ENCODE peak calls at places on chromosomes 3 and 15, in seven cellular contexts. T, N, M, D, E, O and V are unnamed samples.
A peak's percentile ranks its signal among the peaks of the same experiment; 100 is the strongest.

GRCh38 chr3:101151286-101151901 is 158.2 kb upstream of the ABI3BP start:
- DNase-seq in T (no peak), N (no peak), M (no peak), D (no peak), E (no peak), O (no peak), V (no peak)

GRCh38 chr3:167497903-167498302 is 24.1 kb upstream of the SERPINI2 start:
- DNase-seq in T (no peak), N (no peak), M (no peak), D (no peak), E (no peak), O (no peak), V (no peak)

GRCh38 chr15:23532019-23532418 is 33.5 kb upstream of the MKRN3 start:
- DNase-seq in T (no peak), N (no peak), M (peak; percentile 20), D (peak; percentile 83), E (peak; percentile 46), O (no peak), V (no peak)

GRCh38 chr3:18758047-18758704 is 333.0 kb upstream of the SATB1 start:
- DNase-seq in T (no peak), N (no peak), M (peak; percentile 20), D (peak; percentile 50), E (peak; percentile 37), O (no peak), V (no peak)

GRCh38 chr15:67504796-67505195 is 16.1 kb upstream of the C15orf61 start:
- DNase-seq in T (peak; percentile 20), N (no peak), M (no peak), D (no peak), E (no peak), O (no peak), V (no peak)

GRCh38 chr3:106566277-106566676 is 697.5 kb upstream of the CBLB start:
- DNase-seq in T (no peak), N (no peak), M (no peak), D (no peak), E (no peak), O (no peak), V (no peak)

GRCh38 chr3:153614563-153614962 is 452.5 kb downstream of the RAP2B start:
- DNase-seq in T (no peak), N (no peak), M (no peak), D (peak; percentile 37), E (no peak), O (no peak), V (no peak)

GRCh38 chr15:48530528-48530927 is 115.0 kb downstream of the FBN1 start:
- DNase-seq in T (no peak), N (no peak), M (no peak), D (no peak), E (no peak), O (no peak), V (no peak)

GRCh38 chr3:78867409-78868372 is 900.1 kb downstream of the ROBO1 start:
- DNase-seq in T (no peak), N (no peak), M (no peak), D (no peak), E (no peak), O (no peak), V (no peak)
- H3K4me1 ChIP-seq in T (no peaks in the 10 kb centered on the region), N (peaks cover 14% of the 10 kb centered on the region), M (peaks cover 6% of the 10 kb centered on the region), D (peaks cover 44% of the 10 kb centered on the region), E (no peaks in the 10 kb centered on the region), O (peaks cover 1% of the 10 kb centered on the region), V (no peaks in the 10 kb centered on the region)

DNA sequence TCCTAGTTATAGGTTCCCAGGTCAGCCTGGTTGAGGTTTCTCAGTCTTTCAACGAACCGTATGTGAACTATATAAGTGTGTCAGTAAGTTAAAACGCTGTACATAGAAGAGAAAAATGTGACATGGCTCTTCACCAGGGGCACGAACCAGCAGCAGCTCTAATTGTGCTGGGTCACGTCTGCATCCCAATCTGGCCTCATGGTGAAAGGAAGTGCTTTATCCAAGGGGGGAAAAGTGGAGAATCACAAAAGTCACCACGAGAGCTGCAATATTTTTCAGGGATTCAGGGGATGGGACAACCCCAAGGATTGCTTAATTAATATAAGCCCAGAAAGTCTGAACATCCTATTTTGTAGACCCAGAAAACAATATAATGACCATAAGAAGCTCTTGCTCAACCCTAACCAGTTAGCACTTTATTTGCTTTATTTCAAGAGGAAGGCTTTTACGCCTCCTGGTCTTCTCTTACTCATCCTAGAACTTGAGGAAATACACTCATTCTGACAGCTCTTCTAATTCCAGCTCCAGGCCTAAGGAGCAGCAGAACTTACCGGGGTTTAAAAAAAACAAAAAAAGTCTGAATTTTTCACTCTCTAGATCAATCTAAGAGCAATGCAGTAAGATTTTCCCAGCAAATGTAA is 16.5 kb downstream of the ANXA2 start:
- DNase-seq in T (no peak), N (no peak), M (no peak), D (peak; percentile 46), E (no peak), O (no peak), V (no peak)
- H3K27ac ChIP-seq in T (no peak overlapping the region), N (peak overlapping the region; percentile 75), M (peak overlapping the region; percentile 100), D (peak overlapping the region; percentile 90), E (no peak overlapping the region), O (no peak overlapping the region), V (no peak overlapping the region)

GRCh38 chr3:125102470-125102869 is 46.7 kb upstream of the HEG1 start:
- DNase-seq in T (no peak), N (no peak), M (no peak), D (no peak), E (no peak), O (no peak), V (no peak)
- H3K4me1 ChIP-seq in T (no peaks in the 10 kb centered on the region), N (no peaks in the 10 kb centered on the region), M (peaks cover 10% of the 10 kb centered on the region), D (peaks cover 3% of the 10 kb centered on the region), E (no peaks in the 10 kb centered on the region), O (no peaks in the 10 kb centered on the region), V (no peaks in the 10 kb centered on the region)

DNA sequence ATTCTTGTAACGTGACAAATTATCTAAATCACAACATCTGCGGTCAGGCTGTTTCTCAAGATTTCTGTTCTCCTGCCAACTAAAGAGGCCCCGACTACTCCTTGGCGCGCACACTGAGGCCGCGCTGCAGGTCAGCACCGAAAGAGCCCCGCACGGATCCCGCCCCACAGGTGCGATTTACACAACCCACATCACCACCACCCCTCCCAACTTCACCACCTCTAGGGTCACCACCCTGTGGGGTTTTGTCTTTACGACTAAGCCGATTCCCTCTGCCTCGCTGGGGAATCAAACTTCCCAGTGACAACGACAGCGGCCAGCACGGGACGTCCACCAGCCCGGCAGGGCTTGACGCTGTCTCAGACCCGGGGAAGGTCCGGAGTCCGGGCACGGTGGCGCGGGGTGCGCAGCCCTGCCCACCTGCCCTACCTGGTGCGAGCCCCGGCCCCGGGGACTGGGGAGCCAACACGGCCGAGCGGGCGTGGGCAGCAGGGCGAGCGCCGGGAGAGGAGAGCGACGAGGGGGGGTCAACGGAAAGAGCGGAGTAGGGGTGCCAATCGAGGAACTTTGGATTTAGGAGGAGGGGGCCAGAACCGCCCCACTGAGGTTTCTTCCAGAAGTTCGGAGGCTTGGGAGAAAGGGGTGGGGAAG is 764 bp downstream of the UACA start:
- DNase-seq in T (peak; percentile 40), N (peak; percentile 23), M (no peak), D (peak; percentile 61), E (peak; percentile 49), O (peak; percentile 75), V (peak; percentile 54)
- H3K27ac ChIP-seq in T (peak overlapping the region; percentile 93), N (peak overlapping the region; percentile 98), M (peak overlapping the region; percentile 91), D (peak overlapping the region; percentile 92), E (peak overlapping the region; percentile 81), O (peak overlapping the region; percentile 92), V (peak overlapping the region; percentile 90)

DNA sequence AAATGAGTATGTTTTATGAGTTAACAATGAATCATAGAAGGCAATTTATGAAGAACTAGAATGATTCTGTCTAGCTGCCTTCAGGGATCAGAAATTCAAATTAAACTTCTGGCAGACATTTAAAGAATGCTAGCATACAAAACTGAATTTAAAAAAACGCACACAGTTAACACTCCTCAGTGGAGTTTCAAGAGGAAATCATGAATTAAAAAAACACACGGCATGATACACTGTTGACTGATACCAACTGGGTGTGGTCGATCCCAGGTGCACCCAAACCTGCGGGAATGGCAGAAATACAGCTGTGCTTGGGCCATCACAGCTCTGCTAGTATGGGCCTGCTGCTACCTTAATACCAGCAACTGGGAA is 526.0 kb downstream of the FOXP1 start:
- DNase-seq in T (no peak), N (no peak), M (no peak), D (no peak), E (no peak), O (no peak), V (no peak)
- H3K4me1 ChIP-seq in T (peaks cover 26% of the 10 kb centered on the region), N (peaks cover 100% of the 10 kb centered on the region), M (no peaks in the 10 kb centered on the region), D (peaks cover 63% of the 10 kb centered on the region), E (peaks cover 40% of the 10 kb centered on the region), O (peaks cover 5% of the 10 kb centered on the region), V (peaks cover 21% of the 10 kb centered on the region)

GRCh38 chr15:78880242-78880533 is 7.5 kb downstream of the MORF4L1 start:
- DNase-seq in T (no peak), N (no peak), M (no peak), D (no peak), E (no peak), O (no peak), V (no peak)
- H3K27ac ChIP-seq in T (no peak overlapping the region), N (no peak overlapping the region), M (no peak overlapping the region), D (no peak overlapping the region), E (no peak overlapping the region), O (no peak overlapping the region), V (no peak overlapping the region)

GRCh38 chr3:189898559-189899153 is 222.0 kb downstream of the P3H2 start:
- DNase-seq in T (no peak), N (no peak), M (no peak), D (no peak), E (no peak), O (no peak), V (no peak)

GRCh38 chr3:189901481-189901880 is 219.2 kb downstream of the P3H2 start:
- DNase-seq in T (no peak), N (no peak), M (no peak), D (no peak), E (no peak), O (no peak), V (no peak)

GRCh38 chr3:189899186-189899585 is 221.5 kb downstream of the P3H2 start:
- DNase-seq in T (no peak), N (no peak), M (no peak), D (no peak), E (no peak), O (no peak), V (no peak)

GRCh38 chr3:189902230-189903186 is 218.2 kb downstream of the P3H2 start:
- DNase-seq in T (no peak), N (no peak), M (no peak), D (no peak), E (no peak), O (no peak), V (no peak)

GRCh38 chr3:189900578-189900977 is 220.1 kb downstream of the P3H2 start:
- DNase-seq in T (no peak), N (no peak), M (no peak), D (no peak), E (no peak), O (no peak), V (no peak)
- H3K4me1 ChIP-seq in T (no peaks in the 10 kb centered on the region), N (no peaks in the 10 kb centered on the region), M (no peaks in the 10 kb centered on the region), D (peaks cover 38% of the 10 kb centered on the region), E (no peaks in the 10 kb centered on the region), O (no peaks in the 10 kb centered on the region), V (no peaks in the 10 kb centered on the region)

GRCh38 chr15:61564785-61565184 is 335.7 kb upstream of the RORA start:
- DNase-seq in T (no peak), N (no peak), M (no peak), D (no peak), E (no peak), O (no peak), V (no peak)
- H3K27ac ChIP-seq in T (no peak overlapping the region), N (no peak overlapping the region), M (no peak overlapping the region), D (no peak overlapping the region), E (no peak overlapping the region), O (no peak overlapping the region), V (no peak overlapping the region)